ENCODE peak calls at places on chromosome 19, in seven cellular contexts. One of them, this sample, is unnamed.

GRCh38 chr19:49430172-49430677 is 5.0 kb downstream of the GFY start:
- DNase-seq in HCT116: no peak
- DNase-seq in neural progenitor cell: no peak
- DNase-seq in MM.1S: no peak
- DNase-seq in hepatocyte: no peak
- DNase-seq in GM23338: no peak
- DNase-seq in PC-3: no peak
- DNase-seq in this sample: no peak

GRCh38 chr19:797528-798414 is 519 bp downstream of the PTBP1 start:
- DNase-seq in HCT116: peak; percentile 59
- DNase-seq in neural progenitor cell: peak; percentile 96
- DNase-seq in MM.1S: peak; percentile 97
- DNase-seq in hepatocyte: peak; percentile 97
- DNase-seq in GM23338: peak; percentile 89
- DNase-seq in PC-3: peak; percentile 83
- DNase-seq in this sample: peak; percentile 96

GRCh38 chr19:23917856-23918255 is 3.2 kb downstream of the ZNF726 start:
- DNase-seq in HCT116: no peak
- DNase-seq in neural progenitor cell: no peak
- DNase-seq in MM.1S: no peak
- DNase-seq in hepatocyte: no peak
- DNase-seq in GM23338: no peak
- DNase-seq in PC-3: no peak
- DNase-seq in this sample: no peak

GRCh38 chr19:45395524-45396388 is 9.1 kb downstream of the PPP1R13L start:
- DNase-seq in HCT116: no peak
- DNase-seq in neural progenitor cell: peak; percentile 66
- DNase-seq in MM.1S: no peak
- DNase-seq in hepatocyte: no peak
- DNase-seq in GM23338: peak; percentile 97
- DNase-seq in PC-3: no peak
- DNase-seq in this sample: no peak

GRCh38 chr19:7715671-7716070 is 13.7 kb upstream of the FCER2 start:
- DNase-seq in HCT116: no peak
- DNase-seq in neural progenitor cell: no peak
- DNase-seq in MM.1S: no peak
- DNase-seq in hepatocyte: no peak
- DNase-seq in GM23338: no peak
- DNase-seq in PC-3: no peak
- DNase-seq in this sample: no peak

GRCh38 chr19:43362179-43362578 is 8.7 kb downstream of the CD177 start:
- DNase-seq in HCT116: no peak
- DNase-seq in neural progenitor cell: no peak
- DNase-seq in MM.1S: no peak
- DNase-seq in hepatocyte: no peak
- DNase-seq in GM23338: no peak
- DNase-seq in PC-3: no peak
- DNase-seq in this sample: peak; percentile 40

GRCh38 chr19:49347835-49348234 is 12.6 kb downstream of the CD37 start:
- DNase-seq in HCT116: peak; percentile 81
- DNase-seq in neural progenitor cell: peak; percentile 72
- DNase-seq in MM.1S: no peak
- DNase-seq in hepatocyte: peak; percentile 23
- DNase-seq in GM23338: peak; percentile 85
- DNase-seq in PC-3: peak; percentile 58
- DNase-seq in this sample: peak; percentile 84

GRCh38 chr19:55898911-55899310 is 33.2 kb downstream of the NLRP13 start:
- DNase-seq in HCT116: no peak
- DNase-seq in neural progenitor cell: no peak
- DNase-seq in MM.1S: no peak
- DNase-seq in hepatocyte: no peak
- DNase-seq in GM23338: no peak
- DNase-seq in PC-3: no peak
- DNase-seq in this sample: no peak

GRCh38 chr19:14164724-14165493 is 28.5 kb upstream of the ASF1B start:
- DNase-seq in HCT116: no peak
- DNase-seq in neural progenitor cell: no peak
- DNase-seq in MM.1S: no peak
- DNase-seq in hepatocyte: no peak
- DNase-seq in GM23338: no peak
- DNase-seq in PC-3: no peak
- DNase-seq in this sample: no peak

GRCh38 chr19:28961772-28962500 is 251.0 kb downstream of the UQCRFS1 start:
- DNase-seq in HCT116: no peak
- DNase-seq in neural progenitor cell: no peak
- DNase-seq in MM.1S: no peak
- DNase-seq in hepatocyte: no peak
- DNase-seq in GM23338: no peak
- DNase-seq in PC-3: no peak
- DNase-seq in this sample: peak; percentile 81

GRCh38 chr19:46221981-46222610 is 7.4 kb upstream of the IGFL1 start:
- DNase-seq in HCT116: no peak
- DNase-seq in neural progenitor cell: no peak
- DNase-seq in MM.1S: no peak
- DNase-seq in hepatocyte: peak; percentile 60
- DNase-seq in GM23338: peak; percentile 78
- DNase-seq in PC-3: peak; percentile 85
- DNase-seq in this sample: peak; percentile 90

GRCh38 chr19:12649941-12650340 is 16.6 kb downstream of the MAN2B1 start:
- DNase-seq in HCT116: no peak
- DNase-seq in neural progenitor cell: no peak
- DNase-seq in MM.1S: no peak
- DNase-seq in hepatocyte: no peak
- DNase-seq in GM23338: no peak
- DNase-seq in PC-3: no peak
- DNase-seq in this sample: no peak

GRCh38 chr19:35841961-35842595 is 10.2 kb downstream of the NPHS1 start:
- DNase-seq in HCT116: no peak
- DNase-seq in neural progenitor cell: no peak
- DNase-seq in MM.1S: no peak
- DNase-seq in hepatocyte: no peak
- DNase-seq in GM23338: no peak
- DNase-seq in PC-3: no peak
- DNase-seq in this sample: no peak

GRCh38 chr19:35844482-35845214 is 7.7 kb downstream of the NPHS1 start:
- DNase-seq in HCT116: no peak
- DNase-seq in neural progenitor cell: no peak
- DNase-seq in MM.1S: no peak
- DNase-seq in hepatocyte: no peak
- DNase-seq in GM23338: no peak
- DNase-seq in PC-3: no peak
- DNase-seq in this sample: no peak

GRCh38 chr19:35845215-35846037 is 6.9 kb downstream of the NPHS1 start:
- DNase-seq in HCT116: peak; percentile 22
- DNase-seq in neural progenitor cell: peak; percentile 49
- DNase-seq in MM.1S: no peak
- DNase-seq in hepatocyte: peak; percentile 68
- DNase-seq in GM23338: peak; percentile 80
- DNase-seq in PC-3: peak; percentile 11
- DNase-seq in this sample: peak; percentile 52

GRCh38 chr19:35842666-35843272 is 9.5 kb downstream of the NPHS1 start:
- DNase-seq in HCT116: no peak
- DNase-seq in neural progenitor cell: no peak
- DNase-seq in MM.1S: no peak
- DNase-seq in hepatocyte: no peak
- DNase-seq in GM23338: no peak
- DNase-seq in PC-3: no peak
- DNase-seq in this sample: no peak

DNA sequence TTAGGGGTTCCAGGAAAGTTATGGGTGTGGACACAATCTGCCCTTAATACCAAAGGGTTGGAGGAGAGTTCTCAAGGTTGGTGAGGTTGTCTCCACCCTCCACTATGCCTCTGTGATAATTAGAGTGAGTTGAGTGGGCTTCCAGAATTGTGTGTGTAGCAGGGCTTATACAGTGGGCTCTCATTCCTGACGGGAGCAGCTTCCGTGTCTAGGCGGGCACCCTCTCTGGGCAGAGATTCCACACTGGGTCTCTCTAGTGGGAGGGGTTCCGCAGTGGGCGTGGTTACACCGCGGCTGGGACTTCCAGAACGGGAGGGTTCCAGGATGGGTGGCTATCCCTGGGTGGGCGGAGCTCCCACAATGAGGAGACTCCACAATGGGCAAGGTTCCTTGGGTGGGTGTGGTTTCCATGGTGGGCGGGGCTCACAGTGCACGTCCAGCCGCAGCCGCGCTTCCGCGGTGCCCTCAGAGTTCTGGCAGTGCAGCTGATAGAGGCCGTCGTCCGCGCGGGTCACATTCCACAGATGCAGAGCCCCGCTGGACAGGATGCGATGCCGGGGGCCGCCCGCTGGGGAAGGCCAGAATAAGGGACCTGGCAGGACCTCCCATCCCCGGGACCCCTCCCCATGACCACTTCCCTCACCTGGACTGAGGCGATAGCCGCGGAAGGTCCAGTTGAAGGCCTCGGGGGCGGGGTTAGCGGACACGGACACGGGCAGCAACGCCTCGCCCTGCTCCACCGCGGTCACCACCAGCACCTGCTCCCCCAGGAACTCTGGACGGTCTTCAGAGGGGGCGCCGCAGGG is 8.4 kb downstream of the NPHS1 start:
- DNase-seq in HCT116: peak; percentile 74
- DNase-seq in neural progenitor cell: peak; percentile 73
- DNase-seq in MM.1S: no peak
- DNase-seq in hepatocyte: peak; percentile 37
- DNase-seq in GM23338: peak; percentile 95
- DNase-seq in PC-3: no peak
- DNase-seq in this sample: peak; percentile 18
- TF ChIP-seq EZH2 in HCT116: no peak
- TF ChIP-seq EZH2 in neural progenitor cell: peak; percentile 6
- TF ChIP-seq EZH2 in MM.1S: no peak
- TF ChIP-seq EZH2 in hepatocyte: no peak
- TF ChIP-seq EZH2 in GM23338: no peak
- TF ChIP-seq EZH2 in PC-3: no peak
- TF ChIP-seq EZH2 in this sample: no peak

GRCh38 chr19:5246554-5247155 is 94.0 kb downstream of the PTPRS start:
- DNase-seq in HCT116: no peak
- DNase-seq in neural progenitor cell: no peak
- DNase-seq in MM.1S: peak; percentile 66
- DNase-seq in hepatocyte: no peak
- DNase-seq in GM23338: no peak
- DNase-seq in PC-3: no peak
- DNase-seq in this sample: no peak
- TF ChIP-seq EZH2phosphoT487 in HCT116: no peak
- TF ChIP-seq EZH2phosphoT487 in neural progenitor cell: no peak
- TF ChIP-seq EZH2phosphoT487 in MM.1S: no peak
- TF ChIP-seq EZH2phosphoT487 in hepatocyte: no peak
- TF ChIP-seq EZH2phosphoT487 in GM23338: no peak
- TF ChIP-seq EZH2phosphoT487 in PC-3: no peak
- TF ChIP-seq EZH2phosphoT487 in this sample: no peak

GRCh38 chr19:18606281-18607221 is at the start of gene CRLF1:
- DNase-seq in HCT116: no peak
- DNase-seq in neural progenitor cell: peak; percentile 55
- DNase-seq in MM.1S: no peak
- DNase-seq in hepatocyte: no peak
- DNase-seq in GM23338: peak; percentile 46
- DNase-seq in PC-3: no peak
- DNase-seq in this sample: no peak
- TF ChIP-seq EZH2 in HCT116: no peak
- TF ChIP-seq EZH2 in neural progenitor cell: no peak
- TF ChIP-seq EZH2 in MM.1S: no peak
- TF ChIP-seq EZH2 in hepatocyte: peak; percentile 25
- TF ChIP-seq EZH2 in GM23338: peak; percentile 54
- TF ChIP-seq EZH2 in PC-3: no peak
- TF ChIP-seq EZH2 in this sample: no peak

DNA sequence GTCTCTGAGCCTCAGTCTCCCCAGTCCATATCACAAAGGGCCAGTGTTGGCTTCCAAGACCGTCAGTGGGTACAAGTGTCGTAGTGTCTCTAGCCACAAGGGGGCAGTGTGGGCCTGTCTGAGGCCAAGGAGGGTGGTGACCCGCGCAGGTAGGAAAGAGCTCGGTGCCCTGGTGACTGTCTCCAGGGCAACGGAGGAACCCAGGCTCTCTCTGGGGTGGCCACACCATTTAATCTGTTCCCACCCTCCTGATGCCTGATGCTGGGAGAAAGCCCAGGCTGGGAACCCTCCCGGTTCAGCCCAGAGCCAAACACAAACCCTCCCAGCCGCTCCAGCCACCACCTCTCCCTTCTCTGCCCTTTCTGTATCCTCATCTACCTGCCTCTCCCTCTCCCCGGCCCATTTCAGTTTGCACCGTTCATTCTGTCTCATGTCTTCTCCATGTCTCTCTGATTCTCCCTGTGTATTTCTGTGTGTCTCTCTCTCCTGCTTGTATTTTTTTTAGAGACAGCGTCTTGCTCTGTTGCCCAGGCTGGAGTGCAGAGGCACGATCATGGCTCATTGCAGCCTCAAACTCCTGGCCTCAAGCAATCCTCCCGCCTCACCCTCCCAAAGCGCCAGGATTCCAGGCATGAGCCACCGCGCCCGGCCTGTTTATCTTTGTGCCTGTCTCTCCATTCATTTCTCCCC is 17.5 kb upstream of the MEIS3 start:
- DNase-seq in HCT116: peak; percentile 62
- DNase-seq in neural progenitor cell: peak; percentile 88
- DNase-seq in MM.1S: peak; percentile 70
- DNase-seq in hepatocyte: peak; percentile 88
- DNase-seq in GM23338: peak; percentile 93
- DNase-seq in PC-3: peak; percentile 74
- DNase-seq in this sample: peak; percentile 70
- TF ChIP-seq EZH2phosphoT487 in HCT116: no peak
- TF ChIP-seq EZH2phosphoT487 in neural progenitor cell: no peak
- TF ChIP-seq EZH2phosphoT487 in MM.1S: no peak
- TF ChIP-seq EZH2phosphoT487 in hepatocyte: no peak
- TF ChIP-seq EZH2phosphoT487 in GM23338: no peak
- TF ChIP-seq EZH2phosphoT487 in PC-3: no peak
- TF ChIP-seq EZH2phosphoT487 in this sample: no peak

GRCh38 chr19:42324655-42325307 is 654 bp upstream of the MEGF8 start:
- DNase-seq in HCT116: no peak
- DNase-seq in neural progenitor cell: peak; percentile 47
- DNase-seq in MM.1S: no peak
- DNase-seq in hepatocyte: no peak
- DNase-seq in GM23338: no peak
- DNase-seq in PC-3: no peak
- DNase-seq in this sample: no peak
- TF ChIP-seq EZH2 in HCT116: no peak
- TF ChIP-seq EZH2 in neural progenitor cell: peak; percentile 82
- TF ChIP-seq EZH2 in MM.1S: no peak
- TF ChIP-seq EZH2 in hepatocyte: peak; percentile 3
- TF ChIP-seq EZH2 in GM23338: no peak
- TF ChIP-seq EZH2 in PC-3: no peak
- TF ChIP-seq EZH2 in this sample: no peak

This sample was measured in GM23248.